ENCODE peak calls at places on chromosomes 4 and X, in five cellular contexts. F, T, K, L and V are unnamed samples.

GRCh38 chr4:133624744-133625143 is 475.6 kb downstream of the PCDH10 start:
- DNase-seq in F (no peak), T (no peak), K (peak; percentile 65), L (no peak), V (no peak)

GRCh38 chr4:75841641-75842520 is 60.4 kb downstream of the PPEF2 start:
- DNase-seq in F (no peak), T (no peak), K (no peak), L (no peak), V (no peak)

GRCh38 chr4:48375651-48376291 is 34.4 kb downstream of the SLAIN2 start:
- DNase-seq in F (peak; percentile 71), T (no peak), K (no peak), L (no peak), V (peak; percentile 87)

GRCh38 chrX:88735835-88736234 is 11.2 kb upstream of the CPXCR1 start:
- DNase-seq in F (no peak), T (no peak), K (no peak), L (no peak), V (peak; percentile 6)

GRCh38 chrX:39497717-39498265 is 600.0 kb downstream of the BCOR start:
- DNase-seq in F (no peak), T (no peak), K (peak; percentile 54), L (no peak), V (no peak)

GRCh38 chr4:167020410-167020809 is 213.9 kb downstream of the SPOCK3 start:
- DNase-seq in F (no peak), T (no peak), K (peak; percentile 71), L (no peak), V (no peak)

GRCh38 chrX:41144873-41145272 is 59.6 kb downstream of the USP9X start:
- DNase-seq in F (no peak), T (no peak), K (no peak), L (no peak), V (no peak)

GRCh38 chr4:11790230-11790629 is 361.5 kb upstream of the HS3ST1 start:
- DNase-seq in F (no peak), T (no peak), K (no peak), L (no peak), V (peak; percentile 39)

GRCh38 chr4:153274967-153275366 is 69.5 kb upstream of the MND1 start:
- DNase-seq in F (no peak), T (no peak), K (no peak), L (no peak), V (peak; percentile 30)

GRCh38 chrX:1925053-1925481 is 310.2 kb downstream of the ASMT start:
- DNase-seq in F (no peak), T (no peak), K (peak; percentile 92), L (no peak), V (no peak)

GRCh38 chrX:24229400-24229879 is 79.9 kb downstream of the ZFX start:
- DNase-seq in F (no peak), T (no peak), K (no peak), L (no peak), V (no peak)

GRCh38 chr4:41456559-41457101 is 81.3 kb upstream of the LIMCH1 start:
- DNase-seq in F (no peak), T (no peak), K (no peak), L (no peak), V (no peak)

GRCh38 chr4:3040447-3041191 is 33.7 kb downstream of the HTT-AS start:
- DNase-seq in F (no peak), T (no peak), K (no peak), L (no peak), V (no peak)

GRCh38 chr4:13970349-13970748 is 342.8 kb upstream of the BOD1L1 start:
- DNase-seq in F (no peak), T (no peak), K (no peak), L (no peak), V (no peak)

GRCh38 chr4:18388029-18388428 is 366.5 kb upstream of the LCORL start:
- DNase-seq in F (no peak), T (no peak), K (no peak), L (no peak), V (no peak)

GRCh38 chr4:185054257-185054656 is 36.0 kb downstream of the HELT start:
- DNase-seq in F (no peak), T (no peak), K (no peak), L (no peak), V (no peak)

GRCh38 chrX:53479295-53479694 is 45.1 kb upstream of the HSD17B10 start:
- DNase-seq in F (no peak), T (no peak), K (peak; percentile 50), L (no peak), V (peak; percentile 7)

GRCh38 chrX:148624951-148625350 is 124.5 kb downstream of the AFF2 start:
- DNase-seq in F (no peak), T (no peak), K (no peak), L (no peak), V (no peak)

GRCh38 chrX:46961574-46962279 is 49.5 kb downstream of the JADE3 start:
- DNase-seq in F (no peak), T (no peak), K (no peak), L (no peak), V (no peak)

GRCh38 chr4:56468097-56468422 is 643 bp downstream of the SRP72 start:
- DNase-seq in F (peak; percentile 50), T (no peak), K (peak; percentile 73), L (no peak), V (peak; percentile 69)

GRCh38 chr4:110484767-110485166 is 8.8 kb downstream of the ENPEP start:
- DNase-seq in F (no peak), T (peak; percentile 72), K (no peak), L (no peak), V (peak; percentile 62)

GRCh38 chr4:147617841-147618421 is 734 bp downstream of the TMEM184C start:
- DNase-seq in F (no peak), T (no peak), K (no peak), L (no peak), V (no peak)

GRCh38 chr4:25283948-25284347 is 28.6 kb upstream of the ZCCHC4 start:
- DNase-seq in F (no peak), T (no peak), K (no peak), L (no peak), V (no peak)

GRCh38 chrX:4179031-4179430 is 465.6 kb upstream of the PRKX start:
- DNase-seq in F (no peak), T (no peak), K (no peak), L (no peak), V (no peak)

GRCh38 chr4:175772170-175772685 is 39.8 kb downstream of the GPM6A start:
- DNase-seq in F (no peak), T (no peak), K (no peak), L (no peak), V (no peak)

GRCh38 chr4:48490680-48491513 is 845 bp downstream of the ZAR1 start:
- DNase-seq in F (no peak), T (no peak), K (peak; percentile 68), L (no peak), V (no peak)

GRCh38 chr4:41784191-41784979 is 35.9 kb upstream of the PHOX2B start:
- DNase-seq in F (no peak), T (no peak), K (no peak), L (no peak), V (no peak)

GRCh38 chr4:20305976-20306375 is 54.3 kb downstream of the SLIT2 start:
- DNase-seq in F (no peak), T (no peak), K (no peak), L (no peak), V (no peak)

GRCh38 chr4:16225139-16225538 is 1.1 kb downstream of the TAPT1 start:
- DNase-seq in F (no peak), T (no peak), K (no peak), L (no peak), V (no peak)

GRCh38 chr4:16225996-16226815 is at the start of gene TAPT1:
- DNase-seq in F (peak; percentile 87), T (peak; percentile 74), K (peak; percentile 90), L (no peak), V (no peak)

GRCh38 chr4:16225681-16225995 is 633 bp downstream of the TAPT1 start:
- DNase-seq in F (no peak), T (no peak), K (no peak), L (no peak), V (no peak)

GRCh38 chr4:16227462-16227868 is 1.2 kb upstream of the TAPT1 start:
- DNase-seq in F (peak; percentile 51), T (peak; percentile 45), K (peak; percentile 64), L (no peak), V (no peak)

DNA sequence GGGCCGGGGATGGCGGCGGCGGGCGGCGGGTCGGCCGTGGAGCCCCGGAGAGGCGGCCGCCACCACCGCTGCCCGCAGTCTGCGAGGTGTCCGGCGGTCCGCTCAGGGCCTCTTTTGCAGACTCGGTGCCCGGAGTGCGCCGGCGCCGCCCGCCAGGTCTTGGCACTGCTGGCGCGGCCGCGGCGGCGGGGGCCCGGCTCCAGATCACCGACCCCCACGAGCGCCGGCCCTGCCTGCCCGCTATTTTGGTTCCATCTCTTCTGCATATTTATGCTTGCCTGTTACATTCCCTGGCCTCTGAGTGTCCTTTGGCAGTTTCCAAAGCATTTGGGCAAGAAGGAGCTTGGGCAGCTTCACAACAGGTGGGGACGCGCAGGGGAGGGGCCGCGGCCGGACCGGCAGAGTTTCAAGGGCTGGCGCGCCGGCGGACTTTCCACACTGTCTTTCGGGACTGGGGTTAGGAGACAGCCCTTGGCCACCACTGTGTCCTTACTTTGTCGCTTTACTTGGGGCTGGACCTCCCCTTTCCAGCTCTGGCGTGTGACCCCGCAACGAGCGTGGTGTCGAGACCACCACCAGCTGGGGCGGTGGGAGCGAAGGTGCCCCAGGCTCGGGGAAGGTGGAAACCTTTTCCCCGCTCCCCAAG is 668 bp upstream of the TAPT1 start:
- DNase-seq in F (peak; percentile 69), T (peak; percentile 54), K (peak; percentile 87), L (no peak), V (peak; percentile 33)
- H3K4me1 ChIP-seq in F (peaks cover 15% of the 10 kb centered on the region), T (peaks cover 7% of the 10 kb centered on the region), K (peaks cover 3% of the 10 kb centered on the region), L (peaks cover 36% of the 10 kb centered on the region), V (no peaks in the 10 kb centered on the region)

GRCh38 chr4:87080462-87080861 is 140.0 kb downstream of the KLHL8 start:
- DNase-seq in F (no peak), T (no peak), K (no peak), L (no peak), V (no peak)
- H3K4me1 ChIP-seq in F (peaks cover 33% of the 10 kb centered on the region), T (no peaks in the 10 kb centered on the region), K (peaks cover 12% of the 10 kb centered on the region), L (peaks cover 99% of the 10 kb centered on the region), V (peaks cover 10% of the 10 kb centered on the region)

GRCh38 chr4:676871-677235 is 2.5 kb downstream of the MYL5 start:
- DNase-seq in F (peak; percentile 18), T (no peak), K (no peak), L (no peak), V (no peak)
- H3K4me1 ChIP-seq in F (peaks cover 18% of the 10 kb centered on the region), T (peaks cover 12% of the 10 kb centered on the region), K (no peaks in the 10 kb centered on the region), L (peaks cover 52% of the 10 kb centered on the region), V (no peaks in the 10 kb centered on the region)

GRCh38 chr4:157808796-157809408 is 363.9 kb downstream of the GASK1B start:
- DNase-seq in F (no peak), T (no peak), K (no peak), L (no peak), V (no peak)
- H3K4me1 ChIP-seq in F (peaks cover 5% of the 10 kb centered on the region), T (no peaks in the 10 kb centered on the region), K (no peaks in the 10 kb centered on the region), L (no peaks in the 10 kb centered on the region), V (no peaks in the 10 kb centered on the region)

DNA sequence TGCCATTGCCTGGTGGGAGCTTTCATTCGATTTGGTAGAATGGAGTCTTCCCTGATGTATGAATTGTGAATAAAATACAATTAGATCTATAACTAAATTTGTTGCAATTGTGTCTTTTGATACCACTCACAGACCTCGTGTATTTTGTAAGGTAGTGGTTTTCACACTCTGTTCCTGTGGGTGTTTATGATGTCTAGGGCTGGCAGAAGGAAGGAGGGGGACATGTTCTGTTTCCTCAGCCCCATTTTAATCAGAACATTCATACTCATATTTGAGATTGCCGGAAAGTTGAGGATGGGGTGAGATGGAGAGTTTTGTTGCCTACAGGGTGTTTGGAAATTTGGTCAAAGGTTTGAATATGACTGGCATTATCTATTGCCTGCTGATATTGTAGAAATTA is 42.9 kb downstream of the PTTG2 start:
- DNase-seq in F (no peak), T (no peak), K (no peak), L (no peak), V (no peak)
- H3K4me1 ChIP-seq in F (peaks cover 9% of the 10 kb centered on the region), T (peaks cover 4% of the 10 kb centered on the region), K (peaks cover 3% of the 10 kb centered on the region), L (peaks cover 11% of the 10 kb centered on the region), V (peaks cover 9% of the 10 kb centered on the region)